ENCODE peak calls at places on chromosomes 16 and 17, in six cellular contexts. Y, S, U, R, A and D are unnamed samples.

GRCh38 chr16:927406-927805 is 43.4 kb downstream of the LMF1 start:
- DNase-seq in Y (no peak), S (peak), U (no peak), R (no peak), A (no peak), D (no peak)

GRCh38 chr16:85445779-85446222 is 167.3 kb upstream of the GSE1 start:
- DNase-seq in Y (no peak), S (no peak), U (no peak), R (no peak), A (no peak), D (no peak)

GRCh38 chr16:68331879-68332410 is 21.1 kb downstream of the PRMT7 start:
- DNase-seq in Y (no peak), S (no peak), U (no peak), R (no peak), A (no peak), D (no peak)

GRCh38 chr17:49022391-49022941 is 25.3 kb downstream of the IGF2BP1 start:
- DNase-seq in Y (no peak), S (peak), U (no peak), R (no peak), A (peak), D (no peak)

GRCh38 chr17:61720016-61720795 is 129.2 kb upstream of the NACA2 start:
- DNase-seq in Y (no peak), S (no peak), U (no peak), R (no peak), A (no peak), D (no peak)

GRCh38 chr16:56275076-56275475 is 83.8 kb downstream of the GNAO1 start:
- DNase-seq in Y (no peak), S (no peak), U (no peak), R (no peak), A (no peak), D (no peak)

GRCh38 chr17:29237476-29238132 is 9.1 kb upstream of the CRYBA1 start:
- DNase-seq in Y (peak), S (no peak), U (no peak), R (no peak), A (peak), D (no peak)

GRCh38 chr17:78041401-78042179 is 83.1 kb downstream of the TNRC6C start:
- DNase-seq in Y (no peak), S (no peak), U (no peak), R (no peak), A (no peak), D (no peak)

GRCh38 chr16:50458694-50459271 is 89.4 kb upstream of the NKD1 start:
- DNase-seq in Y (no peak), S (no peak), U (no peak), R (no peak), A (no peak), D (no peak)

GRCh38 chr16:97822-98221 is 19.8 kb downstream of the MPG start:
- DNase-seq in Y (no peak), S (no peak), U (no peak), R (no peak), A (peak), D (no peak)

GRCh38 chr16:54862529-54862928 is 68.1 kb upstream of the IRX5 start:
- DNase-seq in Y (no peak), S (peak), U (no peak), R (no peak), A (no peak), D (no peak)

GRCh38 chr16:11315499-11315898 is 29.8 kb upstream of the RMI2 start:
- DNase-seq in Y (no peak), S (peak), U (no peak), R (no peak), A (peak), D (no peak)

GRCh38 chr17:50939542-50939794 is 73.3 kb upstream of the TOB1 start:
- DNase-seq in Y (no peak), S (no peak), U (no peak), R (no peak), A (no peak), D (no peak)

GRCh38 chr17:83161298-83162034 is 82.1 kb downstream of the METRNL start:
- DNase-seq in Y (no peak), S (no peak), U (no peak), R (peak), A (peak), D (no peak)

GRCh38 chr17:12821376-12821940 is 32.2 kb downstream of the ARHGAP44 start:
- DNase-seq in Y (no peak), S (no peak), U (no peak), R (no peak), A (no peak), D (no peak)

GRCh38 chr17:2396568-2397246 is 4.2 kb downstream of the MNT start:
- DNase-seq in Y (peak), S (peak), U (peak), R (peak), A (peak), D (peak)

GRCh38 chr17:74542166-74542565 is 3.7 kb downstream of the CD300C start:
- DNase-seq in Y (no peak), S (no peak), U (no peak), R (no peak), A (no peak), D (no peak)

GRCh38 chr16:68072038-68072695 is 13.0 kb upstream of the NFATC3 start:
- DNase-seq in Y (peak), S (no peak), U (no peak), R (no peak), A (no peak), D (no peak)

GRCh38 chr17:45307290-45308015 is 9.4 kb downstream of the MAP3K14 start:
- DNase-seq in Y (no peak), S (no peak), U (peak), R (peak), A (peak), D (no peak)

GRCh38 chr16:8903004-8903403 is 20.9 kb downstream of the LITAFD start:
- DNase-seq in Y (no peak), S (no peak), U (no peak), R (no peak), A (no peak), D (no peak)

GRCh38 chr17:2172447-2172938 is 117.6 kb downstream of the HIC1 start:
- DNase-seq in Y (no peak), S (peak), U (no peak), R (peak), A (peak), D (no peak)

GRCh38 chr17:14301761-14302401 is 1.0 kb downstream of the HS3ST3B1 start:
- DNase-seq in Y (no peak), S (peak), U (peak), R (no peak), A (peak), D (peak)

GRCh38 chr16:80844368-80844767 is 40.0 kb upstream of the CDYL2 start:
- DNase-seq in Y (no peak), S (no peak), U (no peak), R (no peak), A (no peak), D (no peak)

GRCh38 chr17:30922235-30922993 is 669 bp downstream of the ADAP2 start:
- DNase-seq in Y (no peak), S (peak), U (no peak), R (no peak), A (no peak), D (no peak)

GRCh38 chr16:3175157-3176153 is 12.5 kb upstream of the OR1F1 start:
- DNase-seq in Y (peak), S (peak), U (no peak), R (no peak), A (peak), D (peak)

GRCh38 chr17:35953720-35954119 is 10.2 kb upstream of the LYZL6 start:
- DNase-seq in Y (no peak), S (peak), U (no peak), R (no peak), A (no peak), D (no peak)